ENCODE peak calls at places on chromosomes 12 and 14, in four cellular contexts. R is AG08395, W is cardiac fibroblast, Y is right cardiac atrium. M is an unnamed sample.

GRCh38 chr14:102795060-102795925 is 18.0 kb downstream of the TRAF3 start:
- DNase-seq in W (peak; percentile 93), Y (peak; percentile 48), R (peak; percentile 88), M (no peak)

GRCh38 chr12:106062693-106063092 is 76.1 kb downstream of the NUAK1 start:
- DNase-seq in Y (no peak), W (no peak), R (no peak), M (no peak)

GRCh38 chr12:98456583-98457573 is 58.5 kb upstream of the TMPO start:
- DNase-seq in W (peak; percentile 53), Y (peak; percentile 59), R (peak; percentile 61), M (peak; percentile 79)

GRCh38 chr12:65189028-65189718 is 19.8 kb downstream of the LEMD3 start:
- DNase-seq in R (no peak), Y (no peak), W (no peak), M (no peak)

GRCh38 chr12:32603858-32604257 is 75.2 kb upstream of the DNM1L start:
- DNase-seq in R (peak; percentile 48), W (peak; percentile 31), Y (no peak), M (no peak)

GRCh38 chr12:27575780-27576154 is 51.8 kb downstream of the PPFIBP1 start:
- DNase-seq in R (no peak), W (no peak), Y (no peak), M (no peak)

GRCh38 chr12:94873368-94874085 is 130.0 kb downstream of the NDUFA12 start:
- DNase-seq in R (no peak), W (no peak), Y (peak; percentile 27), M (peak; percentile 80)

GRCh38 chr14:103742499-103743255 is 27.1 kb downstream of the ZFYVE21 start:
- DNase-seq in W (no peak), R (no peak), Y (no peak), M (peak; percentile 29)

GRCh38 chr14:57818511-57818910 is 47.4 kb downstream of the SLC35F4 start:
- DNase-seq in W (no peak), Y (no peak), R (no peak), M (no peak)

GRCh38 chr12:68446896-68447806 is 115.0 kb upstream of the MDM1 start:
- DNase-seq in W (peak; percentile 29), R (no peak), Y (no peak), M (no peak)

GRCh38 chr14:32627545-32628298 is 298.6 kb downstream of the AKAP6 start:
- DNase-seq in W (no peak), Y (no peak), R (no peak), M (no peak)

GRCh38 chr12:108825205-108825950 is 32.0 kb downstream of the SSH1 start:
- DNase-seq in R (no peak), W (peak; percentile 56), Y (no peak), M (no peak)

GRCh38 chr14:95464524-95464923 is 51.9 kb downstream of the SYNE3 start:
- DNase-seq in W (no peak), Y (no peak), R (no peak), M (no peak)

GRCh38 chr12:95412826-95413311 is 61.1 kb upstream of the METAP2 start:
- DNase-seq in R (peak; percentile 91), Y (no peak), W (peak; percentile 82), M (no peak)

GRCh38 chr14:99196310-99196650 is 75.7 kb downstream of the BCL11B start:
- DNase-seq in W (no peak), Y (no peak), R (no peak), M (peak; percentile 59)

GRCh38 chr12:52362118-52362726 is 5.1 kb downstream of the KRT85 start:
- DNase-seq in R (no peak), Y (no peak), W (no peak), M (no peak)

GRCh38 chr12:39102474-39103209 is 197.3 kb upstream of the CPNE8 start:
- DNase-seq in W (peak; percentile 21), R (no peak), Y (no peak), M (no peak)

GRCh38 chr14:29896354-29896768 is 31.3 kb downstream of the PRKD1 start:
- DNase-seq in R (no peak), Y (no peak), W (no peak), M (no peak)

GRCh38 chr12:107514887-107515445 is 170.6 kb upstream of the PWP1 start:
- DNase-seq in W (peak; percentile 58), R (peak; percentile 69), Y (no peak), M (no peak)

GRCh38 chr12:15688202-15688736 is 100.9 kb downstream of the EPS8 start:
- DNase-seq in R (no peak), W (peak; percentile 63), Y (peak; percentile 70), M (no peak)

GRCh38 chr12:53287741-53288216 is 7.6 kb upstream of the PFDN5 start:
- DNase-seq in Y (peak; percentile 76), W (peak; percentile 70), R (peak; percentile 73), M (peak; percentile 82)

M was measured in kidney.